ENCODE peak calls at places on chromosome 19, in nine cellular contexts. U, D, F, H, A, L, E, G and V are unnamed samples.

GRCh38 chr19:3644351-3645066 is 17.9 kb upstream of the CACTIN start:
- DNase-seq in U (no peak), D (no peak), F (no peak), H (no peak), A (no peak), L (peak), E (peak), G (no peak), V (no peak)

GRCh38 chr19:57708641-57709354 is at the start of gene ZNF154:
- DNase-seq in U (no peak), D (peak), F (peak), H (no peak), A (no peak), L (no peak), E (peak), G (peak), V (no peak)

GRCh38 chr19:8575467-8575997 is 1.7 kb downstream of the MYO1F start:
- DNase-seq in U (no peak), D (no peak), F (peak), H (peak), A (peak), L (no peak), E (no peak), G (no peak), V (no peak)

GRCh38 chr19:53365899-53366493 is 491 bp downstream of the ZNF525 start:
- DNase-seq in U (no peak), D (peak), F (peak), H (peak), A (peak), L (no peak), E (no peak), G (peak), V (peak)

GRCh38 chr19:50333737-50334617 is 4.8 kb upstream of the KCNC3 start:
- DNase-seq in U (peak), D (peak), F (peak), H (peak), A (peak), L (no peak), E (peak), G (peak), V (no peak)

GRCh38 chr19:30344446-30345425 is 27.4 kb upstream of the ZNF536 start:
- DNase-seq in U (no peak), D (no peak), F (no peak), H (no peak), A (peak), L (no peak), E (peak), G (no peak), V (no peak)

GRCh38 chr19:49533551-49534488 is 6.0 kb downstream of the RCN3 start:
- DNase-seq in U (peak), D (peak), F (peak), H (peak), A (peak), L (peak), E (peak), G (peak), V (no peak)

GRCh38 chr19:5165697-5166019 is 175.0 kb downstream of the PTPRS start:
- DNase-seq in U (no peak), D (no peak), F (no peak), H (no peak), A (no peak), L (no peak), E (no peak), G (no peak), V (no peak)

GRCh38 chr19:1768248-1768647 is 14.9 kb downstream of the ONECUT3 start:
- DNase-seq in U (peak), D (peak), F (no peak), H (no peak), A (no peak), L (no peak), E (no peak), G (no peak), V (no peak)